ENCODE peak calls at places on chromosomes 2 and 18, in five cellular contexts. L, J, S, Z and V are unnamed samples.

GRCh38 chr2:29239209-29239960 is 124.2 kb downstream of the CLIP4 start:
- DNase-seq in S (no peak), Z (no peak), L (no peak), J (no peak), V (no peak)

GRCh38 chr18:21179590-21180220 is 62.3 kb upstream of the GREB1L start:
- DNase-seq in J (peak), S (peak), L (no peak), Z (no peak), V (no peak)

GRCh38 chr18:57791911-57792310 is 11.2 kb downstream of the ATP8B1 start:
- DNase-seq in J (no peak), S (no peak), Z (no peak), L (no peak), V (no peak)

GRCh38 chr2:220334210-220334609 is 706.8 kb downstream of the SLC4A3 start:
- DNase-seq in L (no peak), J (no peak), S (peak), Z (no peak), V (no peak)

GRCh38 chr2:205706769-205707375 is 24.6 kb downstream of the NRP2 start:
- DNase-seq in S (peak), Z (peak), L (no peak), J (no peak), V (peak)

GRCh38 chr18:22558945-22559385 is 141.2 kb upstream of the CTAGE1 start:
- DNase-seq in L (no peak), S (peak), Z (peak), J (peak), V (peak)

GRCh38 chr18:26685438-26686173 is 137.3 kb upstream of the KCTD1 start:
- DNase-seq in L (no peak), Z (no peak), J (no peak), S (no peak), V (peak)

GRCh38 chr2:127810637-127811396 is at the start of gene WDR33:
- DNase-seq in L (peak), J (peak), Z (peak), S (peak), V (peak)

GRCh38 chr18:75683426-75683825 is 255.9 kb upstream of the SMIM21 start:
- DNase-seq in S (no peak), J (no peak), Z (no peak), L (no peak), V (no peak)

GRCh38 chr2:216695401-216695821 is at the start of gene IGFBP5:
- DNase-seq in S (no peak), L (peak), Z (peak), J (no peak), V (no peak)

GRCh38 chr2:220569380-220569779 is 942.0 kb downstream of the SLC4A3 start:
- DNase-seq in Z (no peak), S (peak), L (no peak), J (peak), V (no peak)

GRCh38 chr2:143974262-143974661 is 545.7 kb downstream of the ZEB2 start:
- DNase-seq in Z (no peak), L (no peak), J (no peak), S (no peak), V (no peak)

GRCh38 chr18:7321831-7322230 is 90.9 kb downstream of the LRRC30 start:
- DNase-seq in J (no peak), Z (no peak), S (no peak), L (no peak), V (no peak)

GRCh38 chr2:108612514-108613183 is 78.4 kb downstream of the LIMS1 start:
- DNase-seq in S (peak), J (no peak), Z (peak), L (no peak), V (peak)

GRCh38 chr2:99822487-99823218 is 319.7 kb downstream of the AFF3 start:
- DNase-seq in Z (no peak), S (no peak), J (no peak), L (no peak), V (no peak)

GRCh38 chr2:12176621-12177020 is 430.2 kb downstream of the LPIN1 start:
- DNase-seq in L (no peak), J (no peak), Z (no peak), S (peak), V (no peak)

GRCh38 chr2:28747714-28748113 is 3.9 kb upstream of the PPP1CB start:
- DNase-seq in S (no peak), L (no peak), J (no peak), Z (no peak), V (no peak)

GRCh38 chr18:4399929-4400328 is 55.2 kb downstream of the DLGAP1 start:
- DNase-seq in J (no peak), S (no peak), Z (no peak), L (no peak), V (no peak)

GRCh38 chr2:84077504-84077903 is 381.6 kb downstream of the SUCLG1 start:
- DNase-seq in J (peak), Z (no peak), L (no peak), S (peak), V (no peak)

GRCh38 chr2:16137080-16137755 is 196.9 kb downstream of the MYCN start:
- DNase-seq in J (no peak), S (no peak), L (no peak), Z (no peak), V (no peak)

GRCh38 chr18:35055105-35055504 is 13.9 kb downstream of the MAPRE2 start:
- DNase-seq in L (no peak), Z (no peak), S (no peak), J (no peak), V (no peak)

GRCh38 chr2:198054299-198054698 is 249.9 kb downstream of the PLCL1 start:
- DNase-seq in Z (no peak), L (no peak), J (no peak), S (peak), V (no peak)

GRCh38 chr2:197141669-197142068 is 168.9 kb downstream of the ANKRD44 start:
- DNase-seq in J (no peak), Z (no peak), S (no peak), L (no peak), V (no peak)

GRCh38 chr2:38074047-38074774 is 1.7 kb downstream of the CYP1B1 start:
- DNase-seq in Z (peak), S (no peak), J (no peak), L (no peak), V (peak)

GRCh38 chr2:39837856-39838453 is 58.9 kb upstream of the THUMPD2 start:
- DNase-seq in S (peak), J (peak), L (no peak), Z (no peak), V (no peak)

GRCh38 chr2:71699428-71699827 is 246.1 kb downstream of the DYSF start:
- DNase-seq in J (no peak), L (no peak), Z (no peak), S (no peak), V (no peak)

GRCh38 chr2:33321236-33321731 is 155.2 kb upstream of the RASGRP3 start:
- DNase-seq in Z (no peak), L (no peak), S (peak), J (no peak), V (no peak)

GRCh38 chr2:127592761-127593227 is 53.2 kb upstream of the GPR17 start:
- DNase-seq in Z (no peak), L (no peak), S (no peak), J (no peak), V (peak)

DNA sequence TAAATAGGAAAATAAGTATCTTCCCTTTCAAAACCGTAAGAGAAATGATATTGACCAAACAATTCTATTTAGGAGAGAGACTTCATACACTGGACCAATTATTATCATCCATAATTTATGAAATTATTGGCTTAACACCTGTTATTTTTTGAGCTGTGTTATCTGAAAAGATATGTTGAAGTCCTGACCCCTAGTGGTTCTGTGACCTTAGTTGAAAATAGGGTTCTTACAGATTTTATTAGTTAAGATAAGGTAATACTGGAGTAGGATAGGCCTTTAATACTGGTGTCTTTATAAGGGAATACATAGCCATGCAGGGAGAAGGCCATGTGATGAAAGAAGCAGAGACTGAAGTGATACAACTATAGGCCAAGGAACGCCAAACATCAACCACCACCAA is 659.6 kb downstream of the DCC start:
- DNase-seq in J (no peak), Z (no peak), L (no peak), S (no peak), V (no peak)
- TF ChIP-seq CTCF in J (no peak), Z (no peak), L (no peak), S (no peak), V (no peak)

DNA sequence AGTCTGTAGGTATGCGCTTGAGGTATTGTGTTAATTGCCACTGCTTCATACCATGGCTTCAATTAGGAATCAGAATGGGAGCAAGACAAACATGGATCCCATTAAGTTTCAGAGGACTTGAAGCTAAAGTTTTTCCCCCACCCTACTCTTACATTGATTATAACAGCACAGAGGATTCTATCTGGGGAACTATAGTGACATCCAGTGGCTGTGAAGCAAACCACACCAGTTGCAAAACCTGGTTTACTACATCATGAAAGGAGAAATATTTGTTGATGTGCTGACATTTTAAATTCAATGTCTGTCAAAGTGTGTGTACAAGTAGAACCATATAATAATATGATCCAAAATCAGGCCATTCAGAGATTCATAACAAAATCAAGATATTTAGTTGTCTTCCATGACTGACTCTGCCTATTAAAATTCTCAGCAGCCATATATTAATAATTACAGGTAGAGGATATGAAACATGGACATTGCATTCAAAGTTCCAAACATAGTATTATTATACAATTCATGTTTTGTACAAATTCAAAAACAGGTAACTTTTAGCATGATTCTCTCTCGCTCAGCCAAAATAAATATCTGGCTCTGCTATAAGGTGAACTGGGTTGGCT is 82.9 kb downstream of the GRB14 start:
- DNase-seq in Z (no peak), L (no peak), J (peak), S (peak), V (no peak)
- TF ChIP-seq CTCF in Z (peak), L (peak), J (peak), S (peak), V (no peak)

GRCh38 chr2:72755647-72756423 is 70.0 kb downstream of the EXOC6B start:
- DNase-seq in L (no peak), Z (no peak), J (no peak), S (peak), V (no peak)
- TF ChIP-seq CTCF in L (no peak), Z (no peak), J (no peak), S (no peak), V (no peak)

DNA sequence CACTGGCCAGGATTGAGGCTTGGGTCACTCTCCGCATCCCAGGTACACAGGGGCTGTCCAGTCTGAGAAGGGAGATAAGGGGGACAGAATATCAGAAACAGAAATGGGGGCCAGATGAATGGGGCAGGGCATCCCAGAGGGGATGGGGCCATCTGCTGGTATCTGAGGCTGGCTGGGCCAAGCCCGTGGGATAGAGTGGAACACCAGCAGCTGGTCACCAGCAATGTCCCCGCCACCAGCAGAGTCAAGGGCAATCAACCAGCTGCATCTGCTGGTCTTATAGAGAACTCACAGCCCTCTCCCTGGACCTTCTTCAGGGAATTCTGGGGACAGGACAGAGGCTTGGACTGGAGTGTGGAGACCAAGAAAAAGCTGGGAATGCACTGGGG is 128.8 kb upstream of the HAAO start:
- DNase-seq in J (no peak), L (peak), Z (no peak), S (no peak), V (no peak)
- TF ChIP-seq CTCF in J (no peak), L (no peak), Z (no peak), S (no peak), V (no peak)

DNA sequence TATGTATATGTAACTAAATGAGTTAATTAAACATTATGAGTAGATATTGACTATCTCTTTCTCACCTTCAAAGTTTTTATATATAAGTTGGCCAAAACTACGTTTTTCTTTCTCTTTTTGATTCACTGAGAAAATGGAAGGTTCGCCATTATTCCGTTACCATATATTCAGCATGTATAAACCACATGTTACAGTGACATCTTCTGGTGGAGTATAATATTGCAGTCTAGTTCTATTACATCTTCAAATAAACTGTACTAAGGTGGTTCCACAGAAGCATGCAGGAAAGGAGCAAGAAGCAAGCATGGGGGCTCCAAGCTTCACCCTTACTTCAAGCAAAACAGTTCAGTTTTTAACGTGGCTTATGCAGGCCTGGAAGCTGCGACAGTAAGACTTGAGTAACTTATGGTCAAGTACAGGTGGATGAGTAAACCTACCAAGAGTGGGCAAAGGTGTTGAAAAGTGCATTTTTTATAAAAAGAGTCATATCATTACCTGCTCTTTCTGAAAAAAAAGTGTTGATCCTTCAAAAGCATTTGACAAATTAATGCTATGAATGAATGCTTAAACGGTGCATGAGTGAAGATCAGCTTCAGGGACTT is 129.8 kb upstream of the RAB6C start:
- DNase-seq in Z (no peak), L (no peak), J (peak), S (peak), V (no peak)
- TF ChIP-seq CTCF in Z (peak), L (peak), J (peak), S (peak), V (peak)

GRCh38 chr18:79951545-79952456 is at the start of gene SLC66A2:
- DNase-seq in S (peak), L (peak), Z (peak), J (peak), V (peak)

GRCh38 chr18:79947881-79948610 is 3.4 kb downstream of the SLC66A2 start:
- DNase-seq in Z (peak), L (no peak), J (no peak), S (no peak), V (no peak)

GRCh38 chr18:79950440-79951341 is 762 bp downstream of the SLC66A2 start:
- DNase-seq in L (no peak), S (peak), Z (peak), J (no peak), V (peak)

GRCh38 chr18:79948719-79949411 is 2.6 kb downstream of the SLC66A2 start:
- DNase-seq in S (no peak), L (no peak), J (no peak), Z (peak), V (peak)

GRCh38 chr18:79949571-79950439 is 1.6 kb downstream of the SLC66A2 start:
- DNase-seq in L (no peak), S (no peak), Z (peak), J (no peak), V (no peak)
- TF ChIP-seq CTCF in L (no peak), S (no peak), Z (no peak), J (no peak), V (no peak)